ENCODE peak calls at places on chromosomes 7 and 10, in eight cellular contexts. R, B, Z, V, N, J, H and S are unnamed samples.

GRCh38 chr10:90289037-90289436 is 568.8 kb downstream of the HTR7 start:
- DNase-seq in H (peak), R (peak), Z (no peak), B (peak), J (no peak), N (no peak), V (no peak), S (peak)

GRCh38 chr7:157320607-157320979 is 16.2 kb upstream of the DNAJB6 start:
- DNase-seq in Z (no peak), N (no peak), H (peak), J (no peak), B (no peak), V (no peak), R (no peak), S (no peak)

GRCh38 chr10:81848514-81848913 is 26.5 kb upstream of the NRG3 start:
- DNase-seq in B (no peak), V (no peak), Z (no peak), H (no peak), J (no peak), N (no peak), R (no peak), S (no peak)

GRCh38 chr10:62811159-62811875 is 4.8 kb downstream of the EGR2 start:
- DNase-seq in B (no peak), R (no peak), V (no peak), N (peak), Z (no peak), J (peak), H (no peak), S (peak)

GRCh38 chr7:74097937-74098614 is 14.5 kb downstream of the LIMK1 start:
- DNase-seq in V (no peak), H (peak), J (no peak), B (peak), R (peak), N (no peak), Z (no peak), S (no peak)

GRCh38 chr10:132538031-132538789 is 623 bp downstream of the INPP5A start:
- DNase-seq in B (no peak), V (no peak), R (no peak), H (peak), Z (no peak), J (no peak), N (no peak), S (no peak)

GRCh38 chr7:25384820-25385560 is 156.7 kb upstream of the NPVF start:
- DNase-seq in R (no peak), H (no peak), Z (no peak), N (no peak), V (no peak), B (no peak), J (no peak), S (no peak)

GRCh38 chr7:91852263-91852741 is 28.2 kb downstream of the MTERF1 start:
- DNase-seq in J (no peak), B (peak), H (peak), N (no peak), R (peak), Z (no peak), V (no peak), S (peak)

GRCh38 chr10:1540144-1540543 is 197.2 kb downstream of the ADARB2 start:
- DNase-seq in V (no peak), R (no peak), Z (no peak), H (no peak), N (no peak), J (no peak), B (no peak), S (no peak)

GRCh38 chr10:80701706-80702105 is 164.0 kb downstream of the SH2D4B start:
- DNase-seq in Z (no peak), N (no peak), B (no peak), V (no peak), R (no peak), H (no peak), J (no peak), S (no peak)

GRCh38 chr10:84296071-84296981 is 32.1 kb upstream of the CCSER2 start:
- DNase-seq in B (no peak), N (no peak), R (peak), V (no peak), J (no peak), H (peak), Z (no peak), S (no peak)

GRCh38 chr7:131346885-131347592 is 19.4 kb downstream of the MKLN1 start:
- DNase-seq in V (no peak), B (no peak), Z (no peak), H (no peak), J (no peak), N (no peak), R (peak), S (no peak)

GRCh38 chr10:75444781-75445386 is 13.5 kb downstream of the LRMDA start:
- DNase-seq in B (no peak), H (no peak), Z (no peak), J (no peak), V (no peak), N (no peak), R (no peak), S (no peak)

GRCh38 chr10:130074639-130075038 is 36.0 kb downstream of the C10orf143 start:
- DNase-seq in J (no peak), Z (no peak), R (no peak), H (no peak), N (no peak), B (no peak), V (no peak), S (no peak)

GRCh38 chr10:21304198-21304597 is 221.3 kb downstream of the SKIDA1 start:
- DNase-seq in V (no peak), R (no peak), B (no peak), N (no peak), Z (no peak), J (no peak), H (peak), S (no peak)

GRCh38 chr7:37964196-37964595 is 43.8 kb downstream of the EPDR1 start:
- DNase-seq in H (no peak), Z (no peak), N (no peak), R (no peak), B (no peak), J (no peak), V (no peak), S (no peak)

GRCh38 chr10:35421553-35422178 is 85.4 kb downstream of the CCNY start:
- DNase-seq in Z (no peak), H (peak), V (no peak), B (peak), R (peak), J (no peak), N (no peak), S (no peak)

GRCh38 chr10:62972103-62972502 is 155.9 kb upstream of the EGR2 start:
- DNase-seq in H (peak), B (peak), N (no peak), Z (no peak), R (peak), V (no peak), J (no peak), S (no peak)

GRCh38 chr7:30842542-30843451 is 68.9 kb upstream of the AQP1 start:
- DNase-seq in J (no peak), H (peak), V (no peak), Z (no peak), N (no peak), B (no peak), R (no peak), S (no peak)

GRCh38 chr10:60130130-60130579 is 223.8 kb upstream of the CCDC6 start:
- DNase-seq in Z (no peak), J (no peak), B (no peak), R (no peak), H (no peak), V (no peak), N (no peak), S (no peak)

GRCh38 chr7:14841850-14842249 is 60.7 kb downstream of the DGKB start:
- DNase-seq in Z (no peak), N (no peak), R (no peak), H (peak), J (no peak), V (no peak), B (no peak), S (no peak)

GRCh38 chr10:7932301-7933036 is 114.2 kb downstream of the TAF3 start:
- DNase-seq in R (no peak), N (no peak), B (no peak), H (no peak), J (no peak), Z (no peak), V (no peak), S (no peak)

GRCh38 chr7:69782917-69783684 is 184.8 kb downstream of the AUTS2 start:
- DNase-seq in R (no peak), V (no peak), B (no peak), N (no peak), J (no peak), Z (no peak), H (peak), S (no peak)

GRCh38 chr10:119412244-119412750 is 130.2 kb downstream of the RGS10 start:
- DNase-seq in Z (no peak), H (peak), B (no peak), V (no peak), R (no peak), J (no peak), N (no peak), S (no peak)

GRCh38 chr7:41148521-41148951 is 554.4 kb downstream of the INHBA start:
- DNase-seq in N (no peak), J (no peak), B (no peak), H (peak), R (peak), V (no peak), Z (no peak), S (no peak)

GRCh38 chr10:43214956-43215561 is 51.8 kb downstream of the RASGEF1A start:
- DNase-seq in H (no peak), B (no peak), V (no peak), J (no peak), Z (no peak), N (no peak), R (no peak), S (no peak)

GRCh38 chr10:132477398-132478340 is 59.9 kb upstream of the INPP5A start:
- DNase-seq in J (no peak), N (no peak), H (no peak), V (peak), B (no peak), Z (no peak), R (no peak), S (no peak)